ENCODE peak calls at places on chromosome 17, in four cellular contexts. One of them, this sample, is unnamed.

GRCh38 chr17:62566996-62567578 is 60.4 kb upstream of the MRC2 start:
- DNase-seq in hepatic stellate cell: no peak
- DNase-seq in activated CD8-positive, alpha-beta T cell treated with anti-CD3 and anti-CD28 coated beads, Interleukin-2, amount 10 ng/mL, durations not matched to agents 7 days and 5 days: no peak
- DNase-seq in CD8-positive, alpha-beta T cell: no peak
- DNase-seq in this sample: no peak

GRCh38 chr17:2174471-2175293 is 119.8 kb downstream of the HIC1 start:
- DNase-seq in hepatic stellate cell: peak
- DNase-seq in activated CD8-positive, alpha-beta T cell treated with anti-CD3 and anti-CD28 coated beads, Interleukin-2, amount 10 ng/mL, durations not matched to agents 7 days and 5 days: no peak
- DNase-seq in CD8-positive, alpha-beta T cell: no peak
- DNase-seq in this sample: no peak

GRCh38 chr17:79023180-79023705 is 726 bp upstream of the C1QTNF1 start:
- DNase-seq in activated CD8-positive, alpha-beta T cell treated with anti-CD3 and anti-CD28 coated beads, Interleukin-2, amount 10 ng/mL, durations not matched to agents 7 days and 5 days: no peak
- DNase-seq in CD8-positive, alpha-beta T cell: no peak
- DNase-seq in hepatic stellate cell: no peak
- DNase-seq in this sample: no peak

GRCh38 chr17:49730078-49730786 is 22.5 kb upstream of the SLC35B1 start:
- DNase-seq in activated CD8-positive, alpha-beta T cell treated with anti-CD3 and anti-CD28 coated beads, Interleukin-2, amount 10 ng/mL, durations not matched to agents 7 days and 5 days: no peak
- DNase-seq in CD8-positive, alpha-beta T cell: no peak
- DNase-seq in hepatic stellate cell: peak
- DNase-seq in this sample: peak

GRCh38 chr17:76811028-76811427 is 57.2 kb upstream of the MGAT5B start:
- DNase-seq in CD8-positive, alpha-beta T cell: no peak
- DNase-seq in hepatic stellate cell: no peak
- DNase-seq in activated CD8-positive, alpha-beta T cell treated with anti-CD3 and anti-CD28 coated beads, Interleukin-2, amount 10 ng/mL, durations not matched to agents 7 days and 5 days: no peak
- DNase-seq in this sample: no peak

GRCh38 chr17:3665834-3666233 is 2.5 kb downstream of the TAX1BP3 start:
- DNase-seq in hepatic stellate cell: no peak
- DNase-seq in activated CD8-positive, alpha-beta T cell treated with anti-CD3 and anti-CD28 coated beads, Interleukin-2, amount 10 ng/mL, durations not matched to agents 7 days and 5 days: no peak
- DNase-seq in CD8-positive, alpha-beta T cell: no peak
- DNase-seq in this sample: peak

GRCh38 chr17:40026816-40027613 is 11.8 kb downstream of the CSF3 start:
- DNase-seq in CD8-positive, alpha-beta T cell: peak
- DNase-seq in hepatic stellate cell: peak
- DNase-seq in activated CD8-positive, alpha-beta T cell treated with anti-CD3 and anti-CD28 coated beads, Interleukin-2, amount 10 ng/mL, durations not matched to agents 7 days and 5 days: peak
- DNase-seq in this sample: peak

GRCh38 chr17:1087381-1088241 is 90.7 kb downstream of the TIMM22 start:
- DNase-seq in CD8-positive, alpha-beta T cell: no peak
- DNase-seq in hepatic stellate cell: no peak
- DNase-seq in activated CD8-positive, alpha-beta T cell treated with anti-CD3 and anti-CD28 coated beads, Interleukin-2, amount 10 ng/mL, durations not matched to agents 7 days and 5 days: peak
- DNase-seq in this sample: no peak